ENCODE peak calls at places on chromosome 17, in nine cellular contexts. B is glutamatergic neuron, K is endothelial cell, P is A549, D is lower leg skin, N is lung, G is GM12865, W is thoracic aorta, A is BE2C. J is an unnamed sample.

GRCh38 chr17:9767432-9767991 is 23.9 kb downstream of the DHRS7C start:
- DNase-seq in W (no peak), B (no peak), P (no peak), G (no peak), D (no peak), K (no peak), N (no peak), A (no peak), J (no peak)

GRCh38 chr17:7058831-7059447 is 15.0 kb upstream of the SLC16A11 start:
- DNase-seq in D (no peak), A (no peak), K (no peak), B (no peak), N (no peak), W (no peak), P (no peak), G (no peak), J (no peak)

GRCh38 chr17:3730881-3731429 is 7.3 kb downstream of the HASPIN start:
- DNase-seq in A (no peak), D (no peak), N (no peak), G (no peak), P (no peak), K (no peak), W (no peak), B (no peak), J (no peak)

GRCh38 chr17:63703556-63704258 is 3.8 kb upstream of the LIMD2 start:
- DNase-seq in K (no peak), D (no peak), W (no peak), B (no peak), G (no peak), A (no peak), P (no peak), N (no peak), J (no peak)

GRCh38 chr17:77846531-77847085 is 111.9 kb upstream of the TNRC6C start:
- DNase-seq in N (no peak), K (no peak), G (no peak), P (no peak), B (no peak), A (no peak), D (no peak), W (no peak), J (no peak)

GRCh38 chr17:11900655-11901054 is 96.6 kb downstream of the ZNF18 start:
- DNase-seq in N (no peak), B (no peak), A (no peak), P (no peak), D (no peak), W (no peak), K (no peak), G (no peak), J (no peak)

GRCh38 chr17:9273334-9274118 is 252.2 kb downstream of the NTN1 start:
- DNase-seq in D (no peak), B (no peak), A (no peak), W (no peak), P (no peak), K (no peak), N (no peak), G (no peak), J (no peak)

GRCh38 chr17:70906808-70907207 is 737.5 kb downstream of the KCNJ2 start:
- DNase-seq in W (no peak), K (no peak), P (no peak), B (no peak), A (no peak), D (no peak), N (no peak), G (no peak), J (no peak)

DNA sequence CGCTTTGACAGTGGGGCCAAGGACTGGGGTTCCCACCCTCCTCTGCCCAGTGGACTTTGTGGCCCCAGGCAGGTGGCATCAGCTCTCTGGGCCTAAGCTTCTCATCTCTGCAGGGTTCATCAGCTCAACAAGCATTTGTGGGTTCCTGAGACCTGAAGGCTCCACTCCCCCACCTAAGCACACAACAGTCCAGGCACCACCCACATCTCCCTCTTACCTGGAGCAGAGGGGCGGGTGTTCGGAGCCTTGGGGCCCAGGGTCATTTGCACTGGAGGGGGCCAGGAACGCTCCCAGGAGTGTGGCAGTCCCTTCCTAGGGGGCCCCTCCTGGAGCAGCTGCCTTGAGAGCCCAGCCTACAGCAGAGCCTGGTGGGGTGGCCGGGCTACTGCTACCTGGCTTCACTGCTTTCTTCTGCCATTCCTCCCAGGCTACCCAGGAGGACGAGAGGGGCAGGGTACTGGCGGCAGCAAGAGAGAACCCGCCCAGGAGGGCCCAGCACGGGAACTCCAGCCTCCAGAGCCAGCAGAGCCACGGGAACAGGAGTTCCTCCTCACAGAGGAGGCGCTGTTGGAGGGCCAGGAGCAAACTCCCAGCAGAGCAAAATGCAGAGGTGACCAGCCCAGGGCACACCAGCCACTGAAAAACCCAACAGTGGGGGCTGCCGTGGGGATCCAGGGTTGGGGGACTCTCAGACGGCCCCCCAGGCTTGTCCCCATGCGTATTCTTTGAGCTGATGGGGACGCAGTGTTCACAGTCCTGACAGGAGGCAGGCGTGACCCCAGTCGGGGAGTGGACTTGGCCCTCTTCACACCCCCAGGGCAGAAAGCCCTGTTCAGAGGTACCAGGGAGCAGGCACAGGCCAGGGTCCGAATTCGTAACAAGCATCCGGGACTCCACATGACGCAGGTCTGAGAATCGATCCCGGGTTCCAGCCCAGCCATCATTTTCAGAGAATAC is 35.1 kb upstream of the SLC38A10 start:
- DNase-seq in P (peak; percentile 71), D (no peak), A (peak; percentile 70), K (no peak), B (peak; percentile 38), W (no peak), N (no peak), G (no peak), J (no peak)
- TF ChIP-seq CTCF in P (peak; percentile 28), D (no peak), A (peak; percentile 49), K (no peak), B (no peak), W (no peak), N (no peak), G (no peak), J (no peak)

GRCh38 chr17:75876190-75876937 is 2.0 kb downstream of the TRIM47 start:
- DNase-seq in K (peak; percentile 37), W (no peak), B (peak; percentile 48), P (peak; percentile 74), D (no peak), G (peak; percentile 69), A (no peak), N (peak; percentile 74), J (no peak)
- TF ChIP-seq CTCF in K (no peak), W (peak; percentile 13), B (peak; percentile 23), P (peak; percentile 24), D (no peak), G (peak; percentile 7), A (peak; percentile 39), N (no peak), J (no peak)

DNA sequence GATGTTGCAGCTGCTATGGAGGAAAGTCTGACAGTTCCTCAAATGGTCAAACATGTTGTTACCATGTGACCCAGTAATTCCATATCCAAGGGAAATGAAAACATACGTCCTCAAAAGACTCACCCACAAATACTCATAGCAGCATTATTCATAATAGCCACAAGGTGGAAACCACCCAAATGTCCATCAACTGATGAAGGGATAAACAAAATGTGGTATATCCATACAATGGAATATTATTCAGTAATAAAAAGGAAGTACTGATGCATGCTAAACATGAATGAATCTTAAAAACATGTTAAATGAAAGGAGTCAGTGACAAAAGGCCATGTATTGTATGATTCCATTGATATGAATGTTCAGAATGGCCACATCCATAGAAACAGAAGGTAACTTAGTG is 140.3 kb downstream of the PITPNC1 start:
- DNase-seq in A (no peak), G (no peak), B (no peak), W (no peak), N (no peak), K (no peak), P (no peak), D (no peak), J (no peak)
- TF ChIP-seq CTCF in A (no peak), G (no peak), B (no peak), W (no peak), N (no peak), K (peak; percentile 37), P (no peak), D (no peak), J (no peak)

DNA sequence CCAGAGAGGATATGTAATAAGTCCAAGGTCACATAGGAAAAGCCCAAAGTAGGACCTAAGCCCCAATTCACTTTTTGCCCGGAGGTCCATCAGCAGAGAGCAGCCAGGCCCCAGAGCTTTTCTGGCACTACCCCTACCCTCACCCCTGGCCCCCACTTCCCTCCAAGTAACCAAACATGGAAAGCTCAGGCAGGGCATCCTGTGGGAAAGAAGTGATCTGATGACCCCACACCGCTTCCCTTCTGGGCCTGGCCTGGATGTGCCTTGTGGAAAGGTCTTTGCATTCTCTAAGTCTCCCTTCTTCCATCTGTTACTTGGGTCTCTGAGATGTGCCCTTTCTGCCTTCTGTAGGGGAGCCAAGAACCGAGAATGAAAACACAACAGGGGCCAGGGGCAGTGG is 136.9 kb downstream of the TMEM132E start:
- DNase-seq in B (no peak), D (no peak), W (no peak), N (no peak), G (no peak), K (no peak), P (no peak), A (no peak), J (no peak)
- TF ChIP-seq CTCF in B (no peak), D (no peak), W (no peak), N (no peak), G (no peak), K (no peak), P (no peak), A (no peak), J (no peak)

DNA sequence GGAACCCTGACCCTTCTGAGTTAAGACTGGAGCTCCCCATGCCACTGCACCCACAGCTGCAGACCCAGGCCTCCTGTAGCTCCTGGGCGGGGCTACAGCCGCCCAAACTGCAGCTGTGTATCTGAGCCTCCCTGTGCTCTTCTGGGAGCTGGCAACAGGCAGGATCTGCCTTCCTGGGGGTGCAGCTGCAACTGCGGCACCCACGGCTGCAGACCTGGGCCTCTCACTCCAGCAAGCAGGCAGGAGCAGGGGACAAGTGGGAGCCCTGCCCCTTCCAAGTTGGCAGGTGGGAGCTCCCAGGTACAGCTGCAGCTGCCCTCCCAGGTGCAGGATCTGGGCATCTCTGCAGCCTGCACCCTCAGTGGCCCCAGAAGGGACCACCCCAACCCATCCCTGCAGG is 41.5 kb downstream of the SPACA3 start:
- DNase-seq in N (no peak), W (no peak), D (no peak), P (no peak), K (no peak), B (no peak), G (no peak), A (no peak), J (no peak)
- TF ChIP-seq CTCF in N (no peak), W (no peak), D (no peak), P (no peak), K (no peak), B (no peak), G (no peak), A (no peak), J (no peak)

J was measured in CD14-positive monocyte.